ENCODE peak calls at places on chromosomes 12 and 14, in ten cellular contexts. K is sigmoid colon, V is K562, S is stomach, Y is prostate gland, R is vagina, Z is transverse colon, N is HepG2, O is esophagus muscularis mucosa, X is breast epithelium. P is an unnamed sample.

GRCh38 chr14:104443391-104444158 is 136.0 kb upstream of the C14orf180 start:
- DNase-seq in X (no peak), S (no peak), Y (no peak), O (peak; percentile 83), N (no peak), R (peak; percentile 76), V (no peak), K (no peak), Z (no peak), P (peak; percentile 76)

GRCh38 chr14:29868000-29868399 is 59.6 kb downstream of the PRKD1 start:
- DNase-seq in R (no peak), K (no peak), N (no peak), V (no peak), O (no peak), Z (no peak), Y (no peak), X (no peak), S (no peak), P (no peak)

GRCh38 chr14:61103541-61104339 is 122.7 kb downstream of the SLC38A6 start:
- DNase-seq in N (peak; percentile 78), S (no peak), K (peak; percentile 76), R (no peak), X (no peak), O (peak; percentile 92), Z (peak; percentile 25), Y (no peak), V (peak; percentile 77), P (peak; percentile 83)

GRCh38 chr14:54354096-54354495 is 42.7 kb upstream of the CDKN3 start:
- DNase-seq in K (no peak), Z (no peak), V (no peak), X (no peak), O (no peak), N (peak; percentile 99), R (no peak), Y (no peak), S (no peak), P (no peak)

GRCh38 chr12:6056406-6057211 is 67.9 kb downstream of the VWF start:
- DNase-seq in O (no peak), Y (no peak), R (no peak), X (no peak), K (no peak), V (peak; percentile 13), S (no peak), Z (no peak), N (peak; percentile 14), P (no peak)

GRCh38 chr14:104639889-104640548 is 35.4 kb upstream of the TMEM179 start:
- DNase-seq in R (no peak), S (peak; percentile 72), K (peak; percentile 72), O (no peak), Z (peak; percentile 66), X (no peak), Y (peak; percentile 24), N (peak; percentile 32), V (peak; percentile 83), P (no peak)

GRCh38 chr12:26017484-26018211 is 59.2 kb downstream of the RASSF8 start:
- DNase-seq in S (no peak), R (no peak), O (no peak), K (peak; percentile 64), N (peak; percentile 50), Z (no peak), Y (no peak), V (no peak), X (no peak), P (no peak)

GRCh38 chr14:50318031-50318626 is 6.0 kb downstream of the DMAC2L start:
- DNase-seq in Z (no peak), R (no peak), S (no peak), V (no peak), X (no peak), Y (no peak), K (no peak), N (peak; percentile 27), O (no peak), P (no peak)

GRCh38 chr12:121050725-121051124 is 11.7 kb upstream of the OASL start:
- DNase-seq in R (no peak), V (no peak), Z (no peak), X (no peak), Y (no peak), S (no peak), N (no peak), O (no peak), K (no peak), P (no peak)

DNA sequence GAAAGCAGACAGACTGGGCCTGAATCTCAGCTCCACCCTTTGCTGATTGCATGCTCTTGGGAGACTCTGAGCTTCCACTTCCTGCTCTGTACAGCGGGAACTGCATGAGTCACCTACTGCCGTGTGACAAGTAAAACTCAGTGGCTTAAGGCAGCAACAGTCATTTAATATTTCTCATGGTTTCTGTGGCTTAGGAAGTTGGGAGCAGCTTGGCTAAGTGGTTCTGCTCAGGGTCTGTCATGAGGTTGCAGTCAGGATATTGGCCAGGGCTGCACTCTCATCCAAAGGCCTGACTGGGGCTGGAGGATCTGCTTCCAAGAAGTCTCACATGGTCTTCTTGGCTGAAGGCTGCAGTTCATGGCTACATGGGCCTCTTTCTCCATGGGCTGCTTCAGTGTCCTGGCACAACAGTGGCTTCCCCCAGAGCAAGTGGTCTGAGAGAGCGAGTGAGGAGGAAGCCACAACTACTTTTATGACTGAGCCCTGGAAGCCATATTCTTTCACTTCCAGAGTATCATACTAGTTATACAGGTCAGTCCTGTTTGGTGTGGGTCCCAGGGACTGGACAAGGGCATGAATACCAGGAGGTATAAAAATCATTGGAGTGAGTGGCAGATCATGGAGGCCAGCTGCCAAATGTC is 49.7 kb downstream of the FAM222A start:
- DNase-seq in O (no peak), S (peak; percentile 30), N (no peak), Z (peak; percentile 22), R (no peak), Y (no peak), V (no peak), K (peak; percentile 35), X (peak; percentile 35), P (no peak)
- H3K36me3 ChIP-seq in O (peaks cover 3% of the 10 kb centered on the region), S (no peaks in the 10 kb centered on the region), N (peaks cover 12% of the 10 kb centered on the region), Z (no peaks in the 10 kb centered on the region), R (no peaks in the 10 kb centered on the region), Y (no peaks in the 10 kb centered on the region), V (no peaks in the 10 kb centered on the region), K (no peaks in the 10 kb centered on the region), X (no peaks in the 10 kb centered on the region), P (no peaks in the 10 kb centered on the region)

DNA sequence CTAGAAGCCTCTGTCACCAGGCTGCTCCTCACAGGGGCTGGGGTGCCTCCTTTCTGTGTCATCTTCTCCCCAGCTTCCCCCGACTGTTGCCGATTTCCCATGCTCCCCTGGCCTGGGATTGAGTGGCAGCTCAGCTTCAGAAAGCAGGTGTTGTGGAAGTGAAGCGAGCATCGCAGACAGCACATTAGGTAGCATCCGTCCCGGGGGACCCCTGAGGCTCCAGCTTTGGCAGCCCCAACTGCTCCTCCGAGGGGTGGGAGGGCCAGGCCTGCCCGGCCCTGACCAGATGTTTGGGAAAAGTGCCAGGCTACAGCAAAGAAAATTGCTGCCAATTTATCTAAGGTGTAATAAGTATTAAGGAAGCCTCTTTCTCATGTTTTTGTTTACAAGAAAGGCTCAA is 1045.6 kb downstream of the BCL11B start:
- DNase-seq in K (no peak), N (no peak), R (no peak), X (no peak), Y (no peak), O (peak; percentile 72), Z (no peak), V (no peak), S (no peak), P (no peak)
- H3K4me1 ChIP-seq in K (no peaks in the 10 kb centered on the region), N (no peaks in the 10 kb centered on the region), R (no peaks in the 10 kb centered on the region), X (no peaks in the 10 kb centered on the region), Y (no peaks in the 10 kb centered on the region), O (no peaks in the 10 kb centered on the region), Z (no peaks in the 10 kb centered on the region), V (no peaks in the 10 kb centered on the region), S (no peaks in the 10 kb centered on the region), P (no peaks in the 10 kb centered on the region)

GRCh38 chr12:88141774-88142609 is at the start of the genes CEP290 and TMTC3:
- DNase-seq in K (peak; percentile 97), S (peak; percentile 94), R (peak; percentile 99), V (peak; percentile 87), X (peak; percentile 92), Z (peak; percentile 96), O (peak; percentile 98), Y (peak; percentile 99), N (peak; percentile 99), P (peak; percentile 97)
- TF ChIP-seq POLR2AphosphoS5 in K (peak; percentile 88), S (peak; percentile 96), R (peak; percentile 95), V (peak; percentile 74), X (peak; percentile 65), Z (peak; percentile 84), O (peak; percentile 97), Y (peak; percentile 98), N (peak; percentile 77), P (peak; percentile 66)

GRCh38 chr14:64220056-64220455 is 74.1 kb downstream of the ESR2 start:
- DNase-seq in N (no peak), S (no peak), O (no peak), K (no peak), X (no peak), R (no peak), Z (no peak), Y (no peak), V (no peak), P (no peak)
- H3K36me3 ChIP-seq in N (peaks cover 12% of the 10 kb centered on the region), S (peaks cover 100% of the 10 kb centered on the region), O (peaks cover 89% of the 10 kb centered on the region), K (peaks cover 88% of the 10 kb centered on the region), X (no peaks in the 10 kb centered on the region), R (no peaks in the 10 kb centered on the region), Z (peaks cover 65% of the 10 kb centered on the region), Y (no peaks in the 10 kb centered on the region), V (no peaks in the 10 kb centered on the region), P (peaks cover 93% of the 10 kb centered on the region)

GRCh38 chr14:103396463-103396862 is 11.2 kb downstream of the MARK3 start:
- DNase-seq in N (no peak), Y (no peak), V (no peak), O (no peak), X (no peak), K (no peak), S (no peak), R (no peak), Z (no peak), P (no peak)

GRCh38 chr14:103401223-103402214 is 16.3 kb downstream of the MARK3 start:
- DNase-seq in K (no peak), Y (no peak), V (no peak), O (no peak), R (no peak), N (no peak), S (no peak), Z (no peak), X (no peak), P (no peak)

GRCh38 chr14:103400537-103400936 is 15.3 kb downstream of the MARK3 start:
- DNase-seq in V (no peak), K (no peak), X (no peak), R (no peak), N (no peak), S (no peak), O (no peak), Z (no peak), Y (no peak), P (no peak)

GRCh38 chr14:103395245-103395644 is 10.0 kb downstream of the MARK3 start:
- DNase-seq in Z (no peak), N (no peak), X (no peak), R (no peak), Y (no peak), V (no peak), K (no peak), O (no peak), S (no peak), P (no peak)

GRCh38 chr14:103398427-103399195 is 13.4 kb downstream of the MARK3 start:
- DNase-seq in S (no peak), O (no peak), X (no peak), R (no peak), K (no peak), Y (no peak), V (no peak), N (no peak), Z (no peak), P (no peak)
- H3K4me1 ChIP-seq in S (peaks cover 99% of the 10 kb centered on the region), O (peaks cover 91% of the 10 kb centered on the region), X (no peaks in the 10 kb centered on the region), R (peaks cover 91% of the 10 kb centered on the region), K (peaks cover 86% of the 10 kb centered on the region), Y (peaks cover 6% of the 10 kb centered on the region), V (peaks cover 57% of the 10 kb centered on the region), N (peaks cover 28% of the 10 kb centered on the region), Z (peaks cover 80% of the 10 kb centered on the region), P (peaks cover 76% of the 10 kb centered on the region)